ENCODE peak calls at places on chromosome 12, in seven cellular contexts. N is GM12892, V is GM12878, Z is lower leg skin, C is thyroid gland, L is transverse colon, W is esophagus squamous epithelium. I is an unnamed sample.

GRCh38 chr12:20601668-20602280 is 93.4 kb upstream of the SLCO1C1 start:
- DNase-seq in N (no peak), V (no peak), Z (no peak), C (no peak), L (no peak), W (no peak), I (no peak)

GRCh38 chr12:103780093-103780440 is 61.0 kb downstream of the NT5DC3 start:
- DNase-seq in N (no peak), V (no peak), Z (no peak), C (peak), L (no peak), W (no peak), I (no peak)

GRCh38 chr12:9811651-9812050 is 15.6 kb upstream of the KLRF1 start:
- DNase-seq in N (no peak), V (no peak), Z (no peak), C (no peak), L (no peak), W (no peak), I (no peak)

GRCh38 chr12:14396071-14396470 is 30.6 kb downstream of the ATF7IP start:
- DNase-seq in N (no peak), V (peak), Z (no peak), C (no peak), L (no peak), W (no peak), I (no peak)

GRCh38 chr12:130357241-130357640 is 19.6 kb downstream of the PIWIL1 start:
- DNase-seq in N (no peak), V (no peak), Z (no peak), C (peak), L (no peak), W (no peak), I (no peak)

GRCh38 chr12:109087250-109087649 is 6.0 kb downstream of the ALKBH2 start:
- DNase-seq in N (no peak), V (no peak), Z (no peak), C (no peak), L (no peak), W (no peak), I (no peak)

GRCh38 chr12:13211859-13212664 is 15.5 kb downstream of the EMP1 start:
- DNase-seq in N (no peak), V (no peak), Z (no peak), C (peak), L (peak), W (no peak), I (no peak)

GRCh38 chr12:18723752-18724151 is 14.1 kb downstream of the PLCZ1 start:
- DNase-seq in N (no peak), V (no peak), Z (no peak), C (no peak), L (no peak), W (no peak), I (no peak)

GRCh38 chr12:108911915-108912314 is 32.0 kb downstream of the DAO start:
- DNase-seq in N (no peak), V (no peak), Z (no peak), C (no peak), L (no peak), W (no peak), I (no peak)

GRCh38 chr12:124032265-124032886 is 59.4 kb downstream of the ZNF664 start:
- DNase-seq in N (no peak), V (no peak), Z (no peak), C (peak), L (peak), W (no peak), I (peak)

GRCh38 chr12:124403273-124403672 is 108.4 kb downstream of the RFLNA start:
- DNase-seq in N (no peak), V (no peak), Z (no peak), C (no peak), L (no peak), W (no peak), I (no peak)

GRCh38 chr12:70178038-70178437 is 65.2 kb upstream of the CNOT2 start:
- DNase-seq in N (no peak), V (no peak), Z (no peak), C (no peak), L (no peak), W (no peak), I (no peak)

GRCh38 chr12:132393991-132394949 is 64.9 kb upstream of the GALNT9 start:
- DNase-seq in N (no peak), V (no peak), Z (no peak), C (no peak), L (peak), W (no peak), I (peak)

GRCh38 chr12:54287316-54288157 is 7.0 kb downstream of the HNRNPA1 start:
- DNase-seq in N (no peak), V (no peak), Z (no peak), C (no peak), L (no peak), W (no peak), I (no peak)

DNA sequence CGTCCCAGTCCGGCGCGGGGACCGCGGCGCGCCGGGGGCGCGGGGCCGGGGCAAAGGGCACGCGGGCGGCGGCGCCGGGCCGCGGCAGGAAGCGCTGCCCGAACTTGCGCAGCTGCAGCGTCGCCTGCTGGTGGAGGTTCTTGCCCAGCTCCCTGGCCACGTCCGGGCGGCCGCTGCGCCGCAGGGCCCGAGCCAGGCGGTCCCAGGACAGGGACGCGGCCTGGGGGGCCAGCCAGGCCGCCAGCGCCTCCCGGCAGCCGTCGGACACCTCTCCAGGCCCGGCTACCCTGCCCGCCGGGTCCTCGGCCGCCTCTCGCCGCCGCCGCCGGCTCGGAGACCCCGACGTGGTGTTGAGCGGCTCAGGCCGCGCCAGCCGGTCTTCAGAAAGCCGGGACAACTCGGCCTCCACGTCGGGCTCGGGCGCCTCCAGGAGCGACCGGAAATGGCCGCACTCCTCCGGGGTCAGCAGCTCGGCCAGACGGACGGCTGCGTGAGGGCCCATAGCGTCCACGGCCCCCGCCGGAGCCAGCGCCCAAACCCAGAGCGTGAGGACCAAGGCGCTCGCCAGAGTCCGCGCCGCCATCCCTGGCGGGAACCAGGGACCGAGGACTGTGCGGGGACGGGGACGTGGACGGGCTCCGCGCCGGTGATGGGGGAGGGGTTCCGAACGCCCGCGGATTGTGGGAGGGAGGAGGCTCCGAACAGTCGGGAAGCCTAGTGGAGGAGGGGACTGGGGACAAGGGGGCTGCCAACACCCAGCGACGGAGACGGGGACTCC is 34.0 kb downstream of the FIGNL2 start:
- DNase-seq in N (peak), V (no peak), Z (no peak), C (peak), L (peak), W (no peak), I (no peak)
- TF ChIP-seq POLR2A in N (no peak), V (no peak), Z (no peak), C (no peak), L (peak), W (no peak), I (no peak)

GRCh38 chr12:119609358-119609757 is 15.8 kb downstream of the TMEM233 start:
- DNase-seq in N (no peak), V (no peak), Z (no peak), C (no peak), L (no peak), W (no peak), I (no peak)

GRCh38 chr12:119615518-119616475 is 22.2 kb downstream of the TMEM233 start:
- DNase-seq in N (no peak), V (no peak), Z (no peak), C (no peak), L (no peak), W (no peak), I (no peak)

GRCh38 chr12:119614705-119615104 is 21.1 kb downstream of the TMEM233 start:
- DNase-seq in N (no peak), V (no peak), Z (no peak), C (no peak), L (no peak), W (no peak), I (no peak)

DNA sequence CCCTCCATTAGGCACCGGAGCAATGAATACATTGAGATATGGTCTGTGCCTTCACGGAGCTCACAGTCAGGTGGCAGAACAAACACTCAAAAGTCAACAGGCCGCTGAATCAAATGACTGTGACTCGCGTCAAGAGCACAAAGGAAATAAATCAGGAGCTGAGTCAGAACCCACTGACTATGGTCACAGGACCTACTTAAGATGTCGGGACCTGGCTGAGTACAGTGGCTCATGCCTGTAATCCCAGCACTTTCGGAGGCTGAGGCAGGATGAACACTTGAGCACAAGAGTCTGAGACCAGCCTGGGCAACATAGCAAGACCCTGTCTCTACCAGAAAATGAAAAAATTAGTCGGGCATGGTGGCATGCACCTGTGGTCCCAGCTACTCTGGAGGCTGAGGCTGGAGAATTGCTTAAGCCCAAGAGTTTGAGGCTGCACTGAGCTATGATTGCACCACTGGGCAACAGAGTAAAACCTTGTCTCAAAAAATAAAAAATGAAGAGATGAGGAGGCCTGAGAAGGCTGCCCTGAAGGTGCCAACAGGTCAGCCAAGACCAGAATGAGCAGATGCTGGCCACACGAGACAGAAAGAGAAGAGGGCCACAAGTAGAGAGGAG is 19.9 kb downstream of the TMEM233 start:
- DNase-seq in N (no peak), V (no peak), Z (no peak), C (peak), L (no peak), W (no peak), I (no peak)
- TF ChIP-seq POLR2A in N (no peak), V (no peak), Z (no peak), C (no peak), L (no peak), W (no peak), I (no peak)

GRCh38 chr12:6950401-6950801 is 755 bp upstream of the PTPN6 start:
- DNase-seq in N (no peak), V (no peak), Z (no peak), C (no peak), L (no peak), W (no peak), I (no peak)

GRCh38 chr12:6951551-6952120 is 480 bp downstream of the PTPN6 start:
- DNase-seq in N (no peak), V (no peak), Z (no peak), C (no peak), L (no peak), W (no peak), I (no peak)

GRCh38 chr12:6952121-6952859 is 1.1 kb downstream of the PTPN6 start:
- DNase-seq in N (no peak), V (no peak), Z (no peak), C (no peak), L (no peak), W (no peak), I (no peak)

GRCh38 chr12:6952860-6953416 is 1.8 kb downstream of the PTPN6 start:
- DNase-seq in N (no peak), V (no peak), Z (no peak), C (no peak), L (no peak), W (no peak), I (no peak)

DNA sequence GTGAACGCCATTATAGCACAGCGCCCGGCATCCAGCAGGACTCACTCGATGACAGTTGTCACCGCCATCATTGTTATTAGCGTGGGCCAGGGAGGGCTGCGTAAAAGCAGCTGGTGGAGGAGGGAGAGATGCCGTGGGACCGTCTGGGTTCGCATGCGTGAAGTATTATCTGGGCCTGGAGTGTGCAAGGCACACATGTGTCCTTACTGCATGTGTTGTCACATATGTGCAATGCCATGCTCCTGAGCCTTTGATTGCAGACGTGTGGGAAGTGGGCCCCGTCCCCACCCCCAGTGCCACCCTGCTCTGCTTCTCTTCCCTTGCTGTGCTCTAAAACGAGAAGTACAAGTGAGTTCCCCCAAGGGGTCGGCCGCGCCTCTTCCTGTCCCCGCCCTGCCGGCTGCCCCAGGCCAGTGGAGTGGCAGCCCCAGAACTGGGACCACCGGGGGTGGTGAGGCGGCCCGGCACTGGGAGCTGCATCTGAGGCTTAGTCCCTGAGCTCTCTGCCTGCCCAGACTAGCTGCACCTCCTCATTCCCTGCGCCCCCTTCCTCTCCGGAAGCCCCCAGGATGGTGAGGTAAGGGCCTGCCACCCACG is at the start of gene PTPN6:
- DNase-seq in N (no peak), V (no peak), Z (no peak), C (no peak), L (peak), W (no peak), I (no peak)
- TF ChIP-seq POLR2A in N (peak), V (no peak), Z (no peak), C (no peak), L (peak), W (no peak), I (no peak)

GRCh38 chr12:116964004-116964739 is 53.4 kb downstream of the FBXW8 start:
- DNase-seq in N (no peak), V (no peak), Z (no peak), C (no peak), L (no peak), W (no peak), I (no peak)

GRCh38 chr12:116964740-116965090 is 54.0 kb downstream of the FBXW8 start:
- DNase-seq in N (no peak), V (no peak), Z (no peak), C (no peak), L (no peak), W (no peak), I (no peak)

GRCh38 chr12:116959845-116960514 is 49.2 kb downstream of the FBXW8 start:
- DNase-seq in N (peak), V (peak), Z (no peak), C (no peak), L (no peak), W (no peak), I (no peak)

GRCh38 chr12:116962197-116962596 is 51.4 kb downstream of the FBXW8 start:
- DNase-seq in N (no peak), V (no peak), Z (no peak), C (no peak), L (no peak), W (no peak), I (no peak)

DNA sequence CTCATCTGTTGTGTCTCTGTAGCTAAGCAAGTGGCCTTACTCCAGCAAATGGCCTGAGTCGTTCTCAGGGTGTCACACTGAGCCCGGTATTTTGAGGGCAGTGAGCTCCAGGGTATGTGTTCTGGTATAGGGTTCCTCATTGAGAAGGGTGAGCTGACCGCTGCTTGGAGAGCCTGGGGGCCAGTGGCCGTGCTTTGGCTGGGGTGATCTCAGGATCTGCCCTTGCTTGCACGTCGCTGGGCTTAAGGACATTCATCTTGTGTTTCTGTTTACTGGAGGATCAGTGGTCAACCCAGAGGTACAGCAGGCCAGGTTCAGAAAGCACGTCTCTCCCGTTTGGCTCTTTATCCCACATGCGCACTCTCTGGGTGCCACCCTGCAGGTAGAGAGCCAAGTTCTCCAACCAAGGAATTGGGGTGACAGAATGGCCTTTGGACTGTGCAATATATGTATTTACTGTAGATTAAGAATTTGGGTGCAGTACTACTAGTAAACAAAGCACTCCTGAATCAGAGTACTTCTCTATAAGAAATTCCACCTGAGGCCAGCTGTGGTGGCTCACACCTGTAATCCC is 52.1 kb downstream of the FBXW8 start:
- DNase-seq in N (no peak), V (no peak), Z (no peak), C (no peak), L (no peak), W (no peak), I (no peak)
- TF ChIP-seq POLR2A in N (no peak), V (no peak), Z (no peak), C (no peak), L (no peak), W (no peak), I (no peak)

DNA sequence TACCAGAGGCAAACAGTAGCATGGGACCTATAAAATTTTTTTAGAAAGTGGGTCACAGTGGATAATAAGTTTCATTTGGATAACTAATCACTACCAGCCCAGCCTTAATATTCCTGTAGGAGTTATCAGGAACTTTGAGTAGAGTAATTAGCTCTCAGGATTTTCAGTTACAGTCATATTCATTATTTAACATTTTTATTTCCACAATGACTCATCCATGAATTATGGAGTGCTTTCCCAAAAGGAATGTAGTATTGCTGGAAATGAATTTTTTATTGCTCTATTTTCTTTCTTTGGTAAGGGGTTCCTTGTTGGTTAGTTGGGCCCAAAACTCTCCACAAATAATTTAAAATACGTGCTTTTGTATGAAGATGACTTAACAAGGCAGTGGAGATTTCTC is 53.7 kb downstream of the ERC1 start:
- DNase-seq in N (no peak), V (no peak), Z (no peak), C (no peak), L (no peak), W (no peak), I (no peak)
- TF ChIP-seq POLR2A in N (no peak), V (no peak), Z (no peak), C (no peak), L (no peak), W (no peak), I (no peak)

GRCh38 chr12:6963016-6963731 is 7.3 kb downstream of the PHB2 start:
- DNase-seq in N (no peak), V (no peak), Z (no peak), C (peak), L (peak), W (no peak), I (no peak)
- TF ChIP-seq POLR2A in N (no peak), V (no peak), Z (no peak), C (peak), L (peak), W (no peak), I (no peak)

GRCh38 chr12:50505386-50505827 is 622 bp downstream of the DIP2B start:
- DNase-seq in N (no peak), V (no peak), Z (peak), C (peak), L (peak), W (no peak), I (peak)
- TF ChIP-seq POLR2A in N (no peak), V (no peak), Z (no peak), C (no peak), L (no peak), W (no peak), I (no peak)

I was measured in H54.